ENCODE peak calls at places on chromosomes 16 and 17, in seven cellular contexts. G, A, S, P, O, Z and W are unnamed samples.
A peak's percentile ranks its signal among the peaks of the same experiment; 100 is the strongest.

GRCh38 chr16:69483611-69484010 is 59.2 kb downstream of the CYB5B start:
- DNase-seq in A (no peak), O (no peak), Z (no peak), P (no peak), G (no peak), S (no peak), W (no peak)

GRCh38 chr17:30780343-30780742 is 44.1 kb downstream of the CRLF3 start:
- DNase-seq in Z (peak; percentile 57), G (no peak), O (no peak), P (no peak), A (no peak), S (no peak), W (no peak)

GRCh38 chr17:45132302-45132568 is at the start of gene PLCD3:
- DNase-seq in A (peak; percentile 49), P (no peak), O (peak; percentile 69), G (no peak), S (no peak), Z (no peak), W (no peak)

GRCh38 chr16:71882505-71883192 is 1.3 kb downstream of the ZNF821 start:
- DNase-seq in P (no peak), S (peak; percentile 62), O (peak; percentile 80), G (peak; percentile 67), A (peak; percentile 67), Z (peak; percentile 89), W (peak; percentile 34)

GRCh38 chr17:1882836-1883235 is 53.0 kb downstream of the RPA1 start:
- DNase-seq in Z (peak; percentile 33), P (no peak), G (no peak), S (peak; percentile 57), A (no peak), O (no peak), W (no peak)

GRCh38 chr16:49563666-49564065 is 190.1 kb downstream of the C16orf78 start:
- DNase-seq in P (no peak), Z (no peak), G (no peak), O (peak; percentile 44), A (no peak), S (no peak), W (peak; percentile 14)

GRCh38 chr17:7023576-7024401 is 939 bp downstream of the BCL6B start:
- DNase-seq in A (peak; percentile 85), Z (peak; percentile 96), G (peak; percentile 80), P (no peak), S (peak; percentile 96), O (no peak), W (peak; percentile 45)

GRCh38 chr17:70582777-70583176 is 413.4 kb downstream of the KCNJ2 start:
- DNase-seq in G (no peak), S (no peak), P (no peak), Z (no peak), O (no peak), A (no peak), W (no peak)

GRCh38 chr17:35117984-35118383 is 1.7 kb downstream of the RAD51D start:
- DNase-seq in Z (peak; percentile 72), O (peak; percentile 30), S (no peak), G (no peak), P (no peak), A (no peak), W (no peak)

GRCh38 chr16:57985204-57986121 is 14.5 kb upstream of the CNGB1 start:
- DNase-seq in P (no peak), S (peak; percentile 43), O (no peak), Z (no peak), G (no peak), A (no peak), W (no peak)

GRCh38 chr16:81005644-81006471 is 827 bp downstream of the CMC2 start:
- DNase-seq in S (peak; percentile 35), A (no peak), P (no peak), O (no peak), Z (no peak), G (no peak), W (no peak)

GRCh38 chr16:84340305-84341040 is 27.9 kb upstream of the ATP2C2 start:
- DNase-seq in P (no peak), O (no peak), Z (no peak), A (no peak), G (no peak), S (no peak), W (no peak)

GRCh38 chr16:75593825-75594820 is 27.9 kb downstream of the GABARAPL2 start:
- DNase-seq in S (peak; percentile 63), Z (peak; percentile 34), G (no peak), P (no peak), O (no peak), A (no peak), W (no peak)

GRCh38 chr16:52786105-52786504 is 239.2 kb upstream of the TOX3 start:
- DNase-seq in O (no peak), A (no peak), G (no peak), Z (no peak), P (no peak), S (no peak), W (no peak)

GRCh38 chr17:66432996-66433556 is 130.7 kb downstream of the PRKCA start:
- DNase-seq in Z (no peak), P (no peak), O (no peak), G (no peak), A (no peak), S (peak; percentile 65), W (no peak)

GRCh38 chr17:75638893-75639292 is 5.7 kb downstream of the SMIM5 start:
- DNase-seq in O (no peak), P (no peak), S (no peak), A (no peak), G (no peak), Z (no peak), W (no peak)

GRCh38 chr17:1561420-1562177 is 993 bp downstream of the PITPNA start:
- DNase-seq in G (peak; percentile 59), S (peak; percentile 49), O (no peak), A (no peak), Z (peak; percentile 34), P (no peak), W (no peak)

GRCh38 chr17:309361-309888 is 43.2 kb downstream of the RPH3AL start:
- DNase-seq in O (no peak), G (peak; percentile 60), A (no peak), P (no peak), S (peak; percentile 85), Z (no peak), W (no peak)

GRCh38 chr16:65122974-65123845 is 1.3 kb upstream of the CDH11 start:
- DNase-seq in O (peak; percentile 37), G (peak; percentile 68), A (no peak), S (peak; percentile 32), Z (no peak), P (no peak), W (no peak)

GRCh38 chr17:17724307-17724921 is 43.2 kb downstream of the RAI1 start:
- DNase-seq in Z (peak; percentile 29), O (no peak), A (no peak), G (peak; percentile 66), S (peak; percentile 82), P (no peak), W (no peak)

GRCh38 chr16:35182943-35183550 is 1723.6 kb downstream of the TP53TG3F start:
- DNase-seq in Z (no peak), P (no peak), G (no peak), O (no peak), S (no peak), A (no peak), W (no peak)

GRCh38 chr17:77828749-77829539 is 129.6 kb upstream of the TNRC6C start:
- DNase-seq in S (no peak), O (no peak), Z (no peak), P (no peak), A (no peak), G (no peak), W (no peak)

GRCh38 chr16:50152386-50152806 is 710 bp upstream of the TENT4B start:
- DNase-seq in P (no peak), Z (peak; percentile 82), G (no peak), S (no peak), O (no peak), A (peak; percentile 58), W (no peak)

GRCh38 chr17:20267459-20267842 is 199.9 kb downstream of the LGALS9B start:
- DNase-seq in S (no peak), O (no peak), A (no peak), Z (peak; percentile 85), G (no peak), P (no peak), W (no peak)

GRCh38 chr17:57956311-57957119 is 1.3 kb upstream of the CUEDC1 start:
- DNase-seq in Z (peak; percentile 65), S (peak; percentile 34), G (no peak), O (no peak), P (no peak), A (peak; percentile 37), W (no peak)

GRCh38 chr17:78671607-78672404 is 94.6 kb upstream of the DNAH17 start:
- DNase-seq in G (no peak), A (no peak), P (no peak), S (no peak), O (no peak), Z (no peak), W (peak; percentile 41)

GRCh38 chr17:78822552-78822951 is 18.1 kb downstream of the USP36 start:
- DNase-seq in P (no peak), G (no peak), O (no peak), A (no peak), Z (no peak), S (no peak), W (peak; percentile 87)

GRCh38 chr17:56902350-56902749 is 11.5 kb downstream of the TRIM25 start:
- DNase-seq in S (no peak), Z (no peak), O (peak; percentile 86), A (no peak), G (no peak), P (no peak), W (peak; percentile 32)

GRCh38 chr17:41625602-41626001 is 1.2 kb upstream of the KRT17 start:
- DNase-seq in G (no peak), S (no peak), P (no peak), A (no peak), Z (no peak), O (no peak), W (no peak)

GRCh38 chr16:55498101-55498500 is 10.8 kb upstream of the LPCAT2 start:
- DNase-seq in P (no peak), G (peak; percentile 32), A (no peak), Z (no peak), O (no peak), S (no peak), W (no peak)

GRCh38 chr17:4998027-4998665 is 396 bp downstream of the KIF1C start:
- DNase-seq in Z (no peak), O (no peak), G (peak; percentile 76), A (no peak), S (peak; percentile 38), P (no peak), W (no peak)

GRCh38 chr17:37607637-37608368 is 1.4 kb downstream of the SYNRG start:
- DNase-seq in Z (peak; percentile 23), O (no peak), A (no peak), G (no peak), S (no peak), P (no peak), W (no peak)

GRCh38 chr17:83100220-83100852 is 20.9 kb downstream of the METRNL start:
- DNase-seq in A (no peak), G (no peak), Z (no peak), P (no peak), O (no peak), S (no peak), W (no peak)